ENCODE peak calls at places on chromosomes 11 and 22, in four cellular contexts. M is sigmoid colon, N is astrocyte of the spinal cord, Z is kidney epithelial cell. Q is an unnamed sample.

GRCh38 chr11:35943761-35944502 is at the start of gene LDLRAD3:
- DNase-seq in M (peak; percentile 91), N (peak; percentile 86), Z (no peak), Q (peak; percentile 49)

GRCh38 chr11:62401781-62402180 is 17.1 kb upstream of the SCGB1A1 start:
- DNase-seq in M (no peak), N (no peak), Z (no peak), Q (no peak)

GRCh38 chr11:111526501-111526900 is 11.9 kb downstream of the HOATZ start:
- DNase-seq in M (no peak), N (peak; percentile 72), Z (peak; percentile 50), Q (peak; percentile 60)

GRCh38 chr11:95461348-95461747 is 230.3 kb upstream of the SESN3 start:
- DNase-seq in M (no peak), N (no peak), Z (no peak), Q (no peak)

GRCh38 chr11:89168396-89168795 is 9.3 kb upstream of the TYR start:
- DNase-seq in M (no peak), N (no peak), Z (no peak), Q (no peak)

GRCh38 chr11:26806209-26806608 is 84.3 kb upstream of the SLC5A12 start:
- DNase-seq in M (no peak), N (no peak), Z (no peak), Q (no peak)

GRCh38 chr22:49962751-49963646 is 2.4 kb downstream of the PIM3 start:
- DNase-seq in M (peak; percentile 80), N (no peak), Z (no peak), Q (no peak)

GRCh38 chr11:133889188-133889587 is 43.9 kb upstream of the SPATA19 start:
- DNase-seq in M (no peak), N (no peak), Z (no peak), Q (no peak)

GRCh38 chr11:128262463-128263345 is 324.7 kb downstream of the ETS1 start:
- DNase-seq in M (no peak), N (no peak), Z (no peak), Q (no peak)

GRCh38 chr11:31598454-31598853 is 88.9 kb downstream of the ELP4 start:
- DNase-seq in M (no peak), N (no peak), Z (no peak), Q (no peak)

GRCh38 chr22:30196867-30197336 is 49.7 kb downstream of the LIF start:
- DNase-seq in M (no peak), N (no peak), Z (no peak), Q (no peak)
- H3K4me3 ChIP-seq in M (no peak overlapping the region), N (no peak overlapping the region), Z (no peak overlapping the region), Q (no peak overlapping the region)

GRCh38 chr22:47154621-47155081 is 392.2 kb downstream of the TBC1D22A start:
- DNase-seq in M (peak; percentile 77), N (peak; percentile 73), Z (no peak), Q (no peak)
- TF ChIP-seq CTCF in M (no peak), N (peak; percentile 7), Z (no peak), Q (no peak)

GRCh38 chr22:26479043-26479791 is 4.4 kb downstream of the HPS4 start:
- DNase-seq in M (no peak), N (no peak), Z (no peak), Q (peak; percentile 30)
- H3K4me3 ChIP-seq in M (no peak overlapping the region), N (no peak overlapping the region), Z (peak overlapping the region; percentile 2), Q (peak overlapping the region; percentile 66)

DNA sequence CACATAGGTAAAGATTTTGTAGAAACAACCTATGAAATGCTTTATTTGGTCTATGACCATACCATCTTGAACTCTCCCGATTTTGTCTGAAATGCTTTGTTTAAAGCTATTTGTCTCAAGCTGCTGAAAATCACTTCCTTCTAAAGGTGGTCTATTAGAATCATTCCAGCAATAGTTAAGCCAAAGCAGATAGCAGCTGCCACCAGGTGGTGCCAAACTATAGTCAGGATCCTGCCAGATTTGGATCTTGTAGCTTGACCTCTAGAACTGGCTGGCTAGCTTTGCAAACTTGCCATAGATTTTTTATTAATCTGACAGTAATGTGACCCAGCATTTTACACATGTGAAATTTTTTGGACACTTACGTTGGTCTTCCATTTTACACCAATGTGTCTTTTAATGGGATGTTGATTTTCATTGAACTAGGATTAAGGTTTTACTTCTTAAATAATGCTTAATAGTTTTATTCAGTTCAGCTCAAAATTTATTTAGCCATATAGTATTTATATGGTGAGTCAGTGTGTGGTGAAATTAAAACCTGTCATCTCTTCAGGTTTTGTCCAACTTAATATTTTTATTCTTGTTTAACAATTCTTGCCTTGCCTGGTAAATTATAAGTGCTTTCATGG is 19.7 kb downstream of the CTR9 start:
- DNase-seq in M (no peak), N (peak; percentile 44), Z (peak; percentile 16), Q (peak; percentile 43)
- TF ChIP-seq CTCF in M (peak; percentile 58), N (peak; percentile 83), Z (peak; percentile 88), Q (peak; percentile 70)

DNA sequence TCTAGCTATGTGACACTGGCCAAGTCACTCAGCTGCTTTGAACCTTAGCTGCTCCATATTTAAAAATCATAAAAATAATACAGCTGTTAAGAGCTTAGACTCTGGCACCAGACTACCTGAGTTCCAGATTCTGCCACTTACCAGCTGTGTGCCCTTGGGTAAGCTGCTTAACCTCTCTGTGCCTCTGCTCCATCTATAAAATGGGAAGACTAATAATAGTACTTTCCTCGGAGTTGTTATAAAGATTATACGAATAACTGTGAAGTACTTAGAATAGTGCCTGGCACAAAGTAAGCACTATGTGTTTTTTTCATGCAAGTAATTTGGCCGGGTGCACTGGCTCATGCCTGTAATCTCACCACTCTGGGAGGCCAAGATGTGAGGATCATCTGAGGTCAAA is 1.4 kb downstream of the HDHD5 start:
- DNase-seq in M (no peak), N (no peak), Z (no peak), Q (no peak)
- H3K4me3 ChIP-seq in M (peak overlapping the region; percentile 51), N (no peak overlapping the region), Z (no peak overlapping the region), Q (peak overlapping the region; percentile 83)

Q was measured in GM12865.